ENCODE peak calls at places on chromosomes 11 and 22, in seven cellular contexts. One of them, this sample, is unnamed.

GRCh38 chr22:44920183-44920582 is 89.6 kb downstream of the PHF21B start:
- DNase-seq in cardiac muscle cell: no peak
- DNase-seq in Peyer's patch: no peak
- DNase-seq in K562: no peak
- DNase-seq in thoracic aorta: no peak
- DNase-seq in fibroblast of lung: no peak
- DNase-seq in endothelial cell of umbilical vein: no peak
- DNase-seq in this sample: no peak

GRCh38 chr11:112555491-112556364 is 295.1 kb upstream of the PLET1 start:
- DNase-seq in cardiac muscle cell: peak
- DNase-seq in Peyer's patch: peak
- DNase-seq in K562: peak
- DNase-seq in thoracic aorta: no peak
- DNase-seq in fibroblast of lung: peak
- DNase-seq in endothelial cell of umbilical vein: peak
- DNase-seq in this sample: peak

GRCh38 chr11:105368711-105369110 is 229.1 kb upstream of the CARD18 start:
- DNase-seq in cardiac muscle cell: peak
- DNase-seq in Peyer's patch: no peak
- DNase-seq in K562: no peak
- DNase-seq in thoracic aorta: no peak
- DNase-seq in fibroblast of lung: no peak
- DNase-seq in endothelial cell of umbilical vein: no peak
- DNase-seq in this sample: no peak

GRCh38 chr11:47905358-47906059 is 57.4 kb upstream of the NUP160 start:
- DNase-seq in cardiac muscle cell: peak
- DNase-seq in Peyer's patch: no peak
- DNase-seq in K562: no peak
- DNase-seq in thoracic aorta: no peak
- DNase-seq in fibroblast of lung: peak
- DNase-seq in endothelial cell of umbilical vein: peak
- DNase-seq in this sample: no peak

GRCh38 chr11:134731562-134731961 is 319.5 kb upstream of the B3GAT1 start:
- DNase-seq in cardiac muscle cell: no peak
- DNase-seq in Peyer's patch: no peak
- DNase-seq in K562: no peak
- DNase-seq in thoracic aorta: no peak
- DNase-seq in fibroblast of lung: no peak
- DNase-seq in endothelial cell of umbilical vein: no peak
- DNase-seq in this sample: no peak

GRCh38 chr22:31272522-31273446 is 19.5 kb downstream of the PIK3IP1 start:
- DNase-seq in cardiac muscle cell: peak
- DNase-seq in Peyer's patch: peak
- DNase-seq in K562: peak
- DNase-seq in thoracic aorta: no peak
- DNase-seq in fibroblast of lung: peak
- DNase-seq in endothelial cell of umbilical vein: peak
- DNase-seq in this sample: no peak

GRCh38 chr11:74471037-74471436 is 3.7 kb upstream of the KCNE3 start:
- DNase-seq in cardiac muscle cell: no peak
- DNase-seq in Peyer's patch: no peak
- DNase-seq in K562: no peak
- DNase-seq in thoracic aorta: no peak
- DNase-seq in fibroblast of lung: no peak
- DNase-seq in endothelial cell of umbilical vein: no peak
- DNase-seq in this sample: no peak

GRCh38 chr11:12876988-12877387 is 132.1 kb upstream of the RASSF10 start:
- DNase-seq in cardiac muscle cell: no peak
- DNase-seq in Peyer's patch: no peak
- DNase-seq in K562: peak
- DNase-seq in thoracic aorta: no peak
- DNase-seq in fibroblast of lung: no peak
- DNase-seq in endothelial cell of umbilical vein: no peak
- DNase-seq in this sample: no peak

GRCh38 chr11:5737091-5737490 is 843 bp downstream of the OR56B1 start:
- DNase-seq in cardiac muscle cell: peak
- DNase-seq in Peyer's patch: no peak
- DNase-seq in K562: no peak
- DNase-seq in thoracic aorta: no peak
- DNase-seq in fibroblast of lung: peak
- DNase-seq in endothelial cell of umbilical vein: no peak
- DNase-seq in this sample: no peak

GRCh38 chr11:57658023-57658361 is 430 bp downstream of the CLP1 start:
- DNase-seq in cardiac muscle cell: no peak
- DNase-seq in Peyer's patch: no peak
- DNase-seq in K562: no peak
- DNase-seq in thoracic aorta: no peak
- DNase-seq in fibroblast of lung: no peak
- DNase-seq in endothelial cell of umbilical vein: no peak
- DNase-seq in this sample: no peak

GRCh38 chr11:119100246-119100959 is 1.2 kb downstream of the DPAGT1 start:
- DNase-seq in cardiac muscle cell: peak
- DNase-seq in Peyer's patch: no peak
- DNase-seq in K562: no peak
- DNase-seq in thoracic aorta: no peak
- DNase-seq in fibroblast of lung: peak
- DNase-seq in endothelial cell of umbilical vein: peak
- DNase-seq in this sample: peak

GRCh38 chr22:29126670-29127069 is 53.8 kb downstream of the KREMEN1 start:
- DNase-seq in cardiac muscle cell: no peak
- DNase-seq in Peyer's patch: no peak
- DNase-seq in K562: no peak
- DNase-seq in thoracic aorta: no peak
- DNase-seq in fibroblast of lung: no peak
- DNase-seq in endothelial cell of umbilical vein: no peak
- DNase-seq in this sample: no peak

GRCh38 chr11:15145635-15146034 is 30.9 kb downstream of the INSC start:
- DNase-seq in cardiac muscle cell: no peak
- DNase-seq in Peyer's patch: no peak
- DNase-seq in K562: no peak
- DNase-seq in thoracic aorta: no peak
- DNase-seq in fibroblast of lung: no peak
- DNase-seq in endothelial cell of umbilical vein: no peak
- DNase-seq in this sample: peak

GRCh38 chr11:2445948-2446551 is 1.2 kb downstream of the KCNQ1 start:
- DNase-seq in cardiac muscle cell: no peak
- DNase-seq in Peyer's patch: no peak
- DNase-seq in K562: no peak
- DNase-seq in thoracic aorta: no peak
- DNase-seq in fibroblast of lung: no peak
- DNase-seq in endothelial cell of umbilical vein: no peak
- DNase-seq in this sample: no peak

GRCh38 chr11:16997624-16998023 is 16.6 kb downstream of the PLEKHA7 start:
- DNase-seq in cardiac muscle cell: no peak
- DNase-seq in Peyer's patch: no peak
- DNase-seq in K562: no peak
- DNase-seq in thoracic aorta: no peak
- DNase-seq in fibroblast of lung: no peak
- DNase-seq in endothelial cell of umbilical vein: no peak
- DNase-seq in this sample: no peak

DNA sequence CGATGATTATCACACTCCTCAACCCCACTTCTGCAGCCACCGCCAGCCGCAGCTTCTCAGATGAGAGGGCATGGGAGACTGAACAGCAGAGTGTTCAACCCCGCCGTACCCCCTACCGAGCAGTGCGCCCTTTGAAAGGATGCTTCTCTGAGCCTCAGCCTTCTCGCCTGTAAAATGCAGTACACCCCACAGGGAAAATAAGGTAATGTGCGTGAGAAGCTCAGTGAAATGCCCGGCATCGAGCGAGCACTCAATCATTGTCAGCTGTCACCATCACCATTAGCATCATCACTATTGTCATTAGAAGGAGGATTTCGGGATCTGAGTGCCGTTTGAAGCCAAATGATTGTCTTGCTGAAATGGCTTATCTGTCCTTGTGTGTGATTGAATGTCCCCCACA is 13.6 kb downstream of the TRIM29 start:
- DNase-seq in cardiac muscle cell: no peak
- DNase-seq in Peyer's patch: no peak
- DNase-seq in K562: no peak
- DNase-seq in thoracic aorta: no peak
- DNase-seq in fibroblast of lung: no peak
- DNase-seq in endothelial cell of umbilical vein: no peak
- DNase-seq in this sample: no peak
- H3K27ac ChIP-seq in cardiac muscle cell: no peak
- H3K27ac ChIP-seq in Peyer's patch: peak
- H3K27ac ChIP-seq in K562: no peak
- H3K27ac ChIP-seq in thoracic aorta: no peak
- H3K27ac ChIP-seq in fibroblast of lung: no peak
- H3K27ac ChIP-seq in endothelial cell of umbilical vein: no peak
- H3K27ac ChIP-seq in this sample: no peak

GRCh38 chr11:71352748-71353147 is 95.4 kb downstream of the DHCR7 start:
- DNase-seq in cardiac muscle cell: no peak
- DNase-seq in Peyer's patch: no peak
- DNase-seq in K562: no peak
- DNase-seq in thoracic aorta: no peak
- DNase-seq in fibroblast of lung: no peak
- DNase-seq in endothelial cell of umbilical vein: no peak
- DNase-seq in this sample: no peak

GRCh38 chr11:71354394-71355105 is 93.6 kb downstream of the DHCR7 start:
- DNase-seq in cardiac muscle cell: no peak
- DNase-seq in Peyer's patch: no peak
- DNase-seq in K562: no peak
- DNase-seq in thoracic aorta: no peak
- DNase-seq in fibroblast of lung: no peak
- DNase-seq in endothelial cell of umbilical vein: no peak
- DNase-seq in this sample: no peak

GRCh38 chr11:71349627-71350026 is 97.2 kb upstream of the SHANK2 start:
- DNase-seq in cardiac muscle cell: no peak
- DNase-seq in Peyer's patch: no peak
- DNase-seq in K562: no peak
- DNase-seq in thoracic aorta: no peak
- DNase-seq in fibroblast of lung: no peak
- DNase-seq in endothelial cell of umbilical vein: no peak
- DNase-seq in this sample: no peak

GRCh38 chr11:71355266-71355665 is 92.9 kb downstream of the DHCR7 start:
- DNase-seq in cardiac muscle cell: peak
- DNase-seq in Peyer's patch: no peak
- DNase-seq in K562: no peak
- DNase-seq in thoracic aorta: no peak
- DNase-seq in fibroblast of lung: peak
- DNase-seq in endothelial cell of umbilical vein: no peak
- DNase-seq in this sample: no peak

DNA sequence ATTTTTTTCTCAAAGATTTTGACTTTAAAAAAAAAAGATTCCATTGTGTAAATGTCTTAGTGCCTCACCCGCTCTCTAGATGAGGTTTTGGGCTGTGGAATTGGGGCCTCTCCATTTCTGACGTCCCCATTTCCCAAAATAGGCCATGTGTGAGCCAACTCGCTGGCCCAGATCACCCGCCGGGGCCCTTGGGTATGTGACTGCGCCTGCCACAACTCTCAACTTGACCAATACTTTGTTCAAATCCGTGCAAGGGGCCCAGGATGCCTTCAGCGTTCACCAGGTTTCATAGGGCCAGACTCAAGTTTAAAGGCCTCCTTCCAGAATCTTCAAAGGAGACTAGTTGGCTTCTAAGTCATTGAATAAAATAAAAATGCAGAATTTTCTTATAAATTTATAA is 96.0 kb downstream of the DHCR7 start:
- DNase-seq in cardiac muscle cell: no peak
- DNase-seq in Peyer's patch: no peak
- DNase-seq in K562: no peak
- DNase-seq in thoracic aorta: no peak
- DNase-seq in fibroblast of lung: no peak
- DNase-seq in endothelial cell of umbilical vein: no peak
- DNase-seq in this sample: no peak
- H3K4me3 ChIP-seq in cardiac muscle cell: no peak
- H3K4me3 ChIP-seq in Peyer's patch: no peak
- H3K4me3 ChIP-seq in K562: no peak
- H3K4me3 ChIP-seq in thoracic aorta: no peak
- H3K4me3 ChIP-seq in fibroblast of lung: no peak
- H3K4me3 ChIP-seq in endothelial cell of umbilical vein: no peak
- H3K4me3 ChIP-seq in this sample: no peak

DNA sequence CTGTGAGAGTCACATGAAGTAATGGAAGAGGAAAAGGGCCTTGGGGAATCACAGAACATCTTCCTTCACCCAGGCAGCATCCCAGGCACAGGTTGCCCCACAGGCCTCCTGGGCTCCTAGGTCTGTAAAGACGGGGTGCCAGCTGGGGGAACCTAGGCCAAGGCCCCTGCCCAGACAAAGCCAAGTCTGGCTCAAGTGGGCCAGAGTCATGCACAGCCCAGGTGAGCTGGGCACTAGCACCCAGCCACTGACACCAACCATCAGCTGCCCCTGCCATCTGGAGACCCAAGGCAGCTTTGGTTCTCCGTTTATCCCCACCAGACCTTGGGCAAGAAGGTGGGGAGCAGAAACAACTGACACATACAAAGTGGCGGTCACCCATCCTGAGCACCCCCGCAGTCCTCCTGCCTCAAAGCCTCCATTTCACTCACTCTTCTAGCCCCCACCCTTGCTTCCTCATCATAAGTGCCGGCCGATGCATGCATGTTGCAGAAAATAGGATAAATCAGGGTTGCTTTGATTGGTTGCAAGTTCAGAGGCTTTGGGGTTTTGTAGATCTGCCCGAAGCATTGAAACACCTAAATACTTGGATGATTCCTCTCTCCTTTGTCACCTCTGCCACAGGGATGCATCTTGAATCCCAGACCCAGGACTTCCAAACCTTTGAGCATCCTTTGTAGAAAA is 26.5 kb upstream of the TMPRSS4 start:
- DNase-seq in cardiac muscle cell: no peak
- DNase-seq in Peyer's patch: no peak
- DNase-seq in K562: no peak
- DNase-seq in thoracic aorta: no peak
- DNase-seq in fibroblast of lung: no peak
- DNase-seq in endothelial cell of umbilical vein: no peak
- DNase-seq in this sample: no peak
- TF ChIP-seq CTCF in cardiac muscle cell: no peak
- TF ChIP-seq CTCF in Peyer's patch: no peak
- TF ChIP-seq CTCF in K562: no peak
- TF ChIP-seq CTCF in thoracic aorta: no peak
- TF ChIP-seq CTCF in fibroblast of lung: no peak
- TF ChIP-seq CTCF in endothelial cell of umbilical vein: no peak
- TF ChIP-seq CTCF in this sample: no peak

DNA sequence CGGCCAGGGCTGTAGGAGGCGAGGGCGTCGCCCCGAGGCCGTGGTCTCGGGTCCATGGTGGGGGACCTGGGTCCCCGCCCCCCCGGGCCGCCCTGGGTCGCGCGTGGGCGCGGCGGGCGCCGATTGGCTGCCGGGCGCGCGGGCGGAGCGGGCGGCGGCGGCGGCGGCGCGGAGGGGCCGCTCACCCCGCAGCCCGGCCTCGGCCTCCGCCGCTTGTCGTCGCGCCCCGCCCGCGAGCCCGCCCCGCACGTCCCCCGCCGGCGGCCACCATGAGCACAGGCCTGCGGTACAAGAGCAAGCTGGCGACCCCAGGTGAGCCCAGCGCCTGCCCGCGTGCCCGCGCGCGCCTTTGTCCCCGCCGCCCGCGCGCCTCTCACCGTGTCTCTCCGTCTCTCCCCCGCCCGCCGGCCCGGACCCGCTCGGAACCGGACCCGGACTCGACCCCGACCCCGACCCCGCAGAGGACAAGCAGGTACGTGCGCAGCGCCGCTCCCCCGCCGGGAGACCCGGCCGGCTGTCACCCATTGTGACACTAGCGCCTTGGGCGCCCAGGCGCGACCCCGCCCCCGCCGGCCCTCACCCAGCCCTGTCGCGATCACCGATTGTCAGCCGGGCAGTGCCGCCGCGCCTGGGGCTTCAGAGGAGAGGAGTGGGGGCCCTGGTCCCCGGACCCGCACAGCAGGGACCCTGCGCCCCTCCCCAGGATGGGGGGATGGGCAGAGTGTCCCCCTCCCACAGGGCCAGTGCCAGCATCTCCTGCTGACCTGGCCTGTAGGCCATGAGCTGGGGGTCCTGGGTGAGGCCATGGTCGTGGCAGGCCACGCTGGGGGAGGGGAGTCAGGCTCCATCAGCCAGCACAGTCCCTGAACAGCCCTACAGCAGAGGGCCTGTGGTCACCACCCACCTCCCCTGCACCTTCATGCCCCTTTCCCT is at the start of gene SEPTIN5:
- DNase-seq in cardiac muscle cell: no peak
- DNase-seq in Peyer's patch: no peak
- DNase-seq in K562: peak
- DNase-seq in thoracic aorta: no peak
- DNase-seq in fibroblast of lung: no peak
- DNase-seq in endothelial cell of umbilical vein: no peak
- DNase-seq in this sample: no peak
- H3K27ac ChIP-seq in cardiac muscle cell: no peak
- H3K27ac ChIP-seq in Peyer's patch: no peak
- H3K27ac ChIP-seq in K562: no peak
- H3K27ac ChIP-seq in thoracic aorta: no peak
- H3K27ac ChIP-seq in fibroblast of lung: no peak
- H3K27ac ChIP-seq in endothelial cell of umbilical vein: no peak
- H3K27ac ChIP-seq in this sample: peak